ENCODE peak calls at places on chromosomes 7 and 10, in five cellular contexts. M, D, C, F and L are unnamed samples.

GRCh38 chr7:156496491-156497264 is 143.9 kb upstream of the RNF32 start:
- DNase-seq in F (no peak), D (no peak), C (no peak), M (no peak), L (no peak)

GRCh38 chr7:150968698-150969482 is 9.2 kb downstream of the KCNH2 start:
- DNase-seq in D (no peak), M (peak; percentile 15), F (no peak), C (no peak), L (no peak)

GRCh38 chr7:42694894-42695553 is 216.8 kb downstream of the C7orf25 start:
- DNase-seq in C (peak; percentile 36), D (no peak), M (no peak), F (no peak), L (no peak)

GRCh38 chr7:1939434-1940401 is 269.6 kb downstream of the ELFN1 start:
- DNase-seq in M (no peak), F (peak; percentile 32), D (peak; percentile 79), C (no peak), L (no peak)

GRCh38 chr10:52446391-52446790 is 132.3 kb downstream of the DKK1 start:
- DNase-seq in M (no peak), D (no peak), C (peak; percentile 28), F (no peak), L (no peak)

GRCh38 chr7:55174856-55175255 is 156.0 kb downstream of the EGFR start:
- DNase-seq in M (no peak), C (no peak), F (no peak), D (no peak), L (no peak)

GRCh38 chr10:132464256-132465192 is 67.5 kb downstream of the PWWP2B start:
- DNase-seq in M (no peak), D (no peak), F (no peak), C (peak; percentile 79), L (peak; percentile 68)

GRCh38 chr10:4007771-4008170 is 222.8 kb upstream of the KLF6 start:
- DNase-seq in C (no peak), F (no peak), D (no peak), M (no peak), L (no peak)

GRCh38 chr7:101527844-101528667 is 101.0 kb downstream of the MYL10 start:
- DNase-seq in C (no peak), F (no peak), M (peak; percentile 68), D (no peak), L (no peak)

GRCh38 chr10:21002097-21002878 is 105.2 kb upstream of the NEBL start:
- DNase-seq in M (peak; percentile 2), F (no peak), C (peak; percentile 75), D (no peak), L (no peak)

GRCh38 chr10:42428534-42428933 is 209.8 kb downstream of the ZNF33B start:
- DNase-seq in D (no peak), C (peak; percentile 11), M (peak; percentile 51), F (no peak), L (no peak)

GRCh38 chr10:5570979-5571810 is 46.4 kb downstream of the CALML3 start:
- DNase-seq in D (no peak), M (no peak), C (no peak), F (no peak), L (no peak)

GRCh38 chr7:128091106-128091505 is 59.9 kb upstream of the LRRC4 start:
- DNase-seq in C (peak; percentile 33), D (no peak), M (peak; percentile 9), F (no peak), L (no peak)

GRCh38 chr7:90726120-90726519 is 130.0 kb downstream of the CDK14 start:
- DNase-seq in C (no peak), M (no peak), F (no peak), D (no peak), L (no peak)

GRCh38 chr10:70561051-70561450 is 41.5 kb downstream of the PRF1 start:
- DNase-seq in C (no peak), D (no peak), F (no peak), M (peak; percentile 57), L (no peak)

GRCh38 chr10:70932415-70933196 is 44.2 kb upstream of the PCBD1 start:
- DNase-seq in M (no peak), D (no peak), F (no peak), C (peak; percentile 9), L (peak; percentile 19)

GRCh38 chr7:40382145-40382544 is 247.3 kb downstream of the SUGCT start:
- DNase-seq in C (no peak), M (no peak), F (no peak), D (no peak), L (no peak)

GRCh38 chr10:69075431-69075830 is 12.5 kb upstream of the SRGN start:
- DNase-seq in C (no peak), D (no peak), M (no peak), F (no peak), L (no peak)

GRCh38 chr10:43698156-43698555 is 49.5 kb upstream of the ZNF32 start:
- DNase-seq in C (no peak), M (no peak), D (no peak), F (no peak), L (no peak)

GRCh38 chr7:11615163-11615562 is 216.8 kb downstream of the THSD7A start:
- DNase-seq in C (no peak), F (no peak), D (no peak), M (no peak), L (no peak)

GRCh38 chr10:103763374-103764202 is 91.8 kb downstream of the SH3PXD2A start:
- DNase-seq in C (peak; percentile 15), F (peak; percentile 54), D (peak; percentile 75), M (peak; percentile 25), L (no peak)

GRCh38 chr7:149278396-149278795 is 16.4 kb downstream of the ZNF783 start:
- DNase-seq in M (no peak), C (no peak), F (no peak), D (no peak), L (no peak)

GRCh38 chr10:82378146-82378545 is 503.2 kb downstream of the NRG3 start:
- DNase-seq in F (no peak), C (peak; percentile 72), D (no peak), M (no peak), L (no peak)

DNA sequence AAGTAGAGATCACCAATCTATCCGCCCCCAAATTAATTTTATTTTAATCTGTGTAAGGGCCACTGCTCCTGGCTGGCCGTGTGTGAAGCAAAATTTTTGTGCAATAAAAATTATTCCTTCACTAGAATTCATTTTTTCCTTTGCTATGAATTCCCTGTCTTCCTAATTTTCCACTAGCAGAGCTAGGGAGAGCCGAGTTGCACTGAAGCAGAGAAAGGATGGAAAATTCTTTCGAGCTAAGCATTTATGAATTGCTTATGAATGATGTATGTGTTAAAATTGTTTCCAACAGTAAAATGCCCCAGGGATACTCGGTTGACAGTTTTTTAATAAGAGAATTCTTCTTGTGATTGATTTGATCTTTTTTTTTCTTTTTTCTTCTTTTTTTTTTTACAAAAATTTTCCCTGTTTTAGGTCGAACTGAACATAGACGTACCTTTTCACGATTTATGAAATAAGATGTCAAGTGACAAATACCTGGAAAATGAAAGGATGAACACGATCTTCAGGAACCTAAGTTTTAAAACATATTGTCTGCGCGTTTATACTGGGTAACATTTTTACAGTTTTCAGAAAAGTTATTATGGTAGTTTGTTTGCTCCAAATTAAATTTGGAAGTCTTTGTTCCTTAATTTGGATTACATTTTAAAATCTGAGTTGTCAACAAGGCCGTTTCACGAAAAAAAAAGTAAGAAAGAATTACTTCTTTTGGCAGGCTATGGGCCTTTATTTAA is 288.8 kb upstream of the NFE2L3 start:
- DNase-seq in M (no peak), F (no peak), C (no peak), D (no peak), L (no peak)
- H3K4me3 ChIP-seq in M (peak overlapping the region; percentile 48), F (no peak overlapping the region), C (no peak overlapping the region), D (peak overlapping the region; percentile 46), L (peak overlapping the region; percentile 34)

GRCh38 chr7:113085781-113086390 is 741 bp downstream of the GPR85 start:
- DNase-seq in F (no peak), M (peak; percentile 20), C (no peak), D (no peak), L (no peak)
- H3K4me3 ChIP-seq in F (no peak overlapping the region), M (peak overlapping the region; percentile 94), C (peak overlapping the region; percentile 55), D (no peak overlapping the region), L (peak overlapping the region; percentile 48)

DNA sequence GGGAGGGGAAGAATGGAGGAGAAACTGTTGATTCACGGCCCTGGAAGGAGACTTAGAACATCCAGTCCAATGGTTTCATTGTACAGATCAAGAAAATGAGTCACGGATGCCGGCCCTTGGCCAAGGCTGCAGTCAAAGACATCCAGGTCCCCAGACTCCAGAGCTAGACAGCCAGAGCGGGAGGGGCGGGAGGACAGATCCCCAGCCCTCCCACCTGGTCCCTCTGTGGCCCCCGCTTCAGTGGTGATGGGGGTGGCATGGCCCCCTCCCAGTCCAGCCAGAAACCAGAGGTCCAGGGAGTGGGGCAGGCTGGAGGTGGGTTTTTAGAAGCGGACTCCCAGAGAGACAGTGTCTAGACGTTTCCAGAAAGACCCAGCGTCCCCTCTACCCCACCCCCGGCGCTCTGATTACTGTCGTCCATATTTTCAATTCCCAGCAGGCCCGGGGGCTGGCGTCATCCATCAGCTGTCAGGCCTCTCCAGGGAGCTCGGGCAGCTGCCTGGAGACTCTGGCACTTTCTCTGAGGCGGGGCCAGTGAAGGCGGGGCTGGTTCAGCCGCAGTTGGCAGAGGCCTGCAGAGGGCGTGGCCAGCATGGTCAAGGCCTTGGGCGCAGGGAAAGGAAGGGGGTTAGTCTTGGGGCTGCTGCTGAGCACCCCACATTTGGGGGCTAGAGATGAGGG is 8.0 kb upstream of the HSPB1 start:
- DNase-seq in D (no peak), C (peak; percentile 98), M (peak; percentile 97), F (no peak), L (peak; percentile 96)
- H3K4me3 ChIP-seq in D (no peak overlapping the region), C (peak overlapping the region; percentile 45), M (peak overlapping the region; percentile 74), F (no peak overlapping the region), L (no peak overlapping the region)

GRCh38 chr7:28921822-28922221 is 36.3 kb downstream of the TRIL start:
- DNase-seq in M (peak; percentile 89), C (peak; percentile 79), D (peak; percentile 49), F (peak; percentile 52), L (peak; percentile 40)
- H3K4me3 ChIP-seq in M (no peak overlapping the region), C (no peak overlapping the region), D (no peak overlapping the region), F (no peak overlapping the region), L (no peak overlapping the region)

GRCh38 chr7:44123190-44124003 is at the start of gene POLD2:
- DNase-seq in C (peak; percentile 97), F (peak; percentile 99), D (peak; percentile 97), M (peak; percentile 99), L (peak; percentile 98)
- H3K4me3 ChIP-seq in C (peak within 1 kb of the TSS; percentile 79), F (peak within 1 kb of the TSS; percentile 66), D (peak within 1 kb of the TSS; percentile 86), M (peak within 1 kb of the TSS; percentile 85), L (peak within 1 kb of the TSS; percentile 56)